ENCODE peak calls at places on chromosomes 11 and 22, in nine cellular contexts. T is GM13977; D is spleen; A is NCI-H460; N is stimulated activated CD4-positive, alpha-beta T cell treated with anti-CD3 and anti-CD28 coated beads, Interleukin-12 subunit alpha, Interleukin-12 subunit beta, amount 100 ng/mL, for 48 hours; O is NCI-H1436; B is activated naive CD8-positive, alpha-beta T cell treated with anti-CD3 and anti-CD28 coated beads, Interleukin-2, amount 10 ng/mL, durations not matched to agents 7 days and 5 days; C is sciatic nerve; L is hippocampal formation. P is an unnamed sample.
A peak's percentile ranks its signal among the peaks of the same experiment; 100 is the strongest.

GRCh38 chr11:92888701-92889100 is 80.8 kb upstream of the MTNR1B start:
- DNase-seq in T (no peak), D (no peak), A (no peak), N (no peak), O (no peak), B (no peak), C (no peak), L (no peak), P (no peak)

GRCh38 chr11:70040869-70041501 is 37.1 kb upstream of the ANO1 start:
- DNase-seq in T (no peak), D (no peak), A (no peak), N (no peak), O (no peak), B (no peak), C (no peak), L (no peak), P (no peak)

GRCh38 chr22:46609724-46610161 is 10.4 kb upstream of the GRAMD4 start:
- DNase-seq in T (no peak), D (peak; percentile 69), A (no peak), N (no peak), O (no peak), B (no peak), C (no peak), L (no peak), P (no peak)

GRCh38 chr11:30326911-30327310 is 4.0 kb downstream of the ARL14EP start:
- DNase-seq in T (no peak), D (no peak), A (no peak), N (no peak), O (no peak), B (no peak), C (no peak), L (no peak), P (no peak)

GRCh38 chr11:118243993-118244762 is 8.0 kb downstream of the MPZL3 start:
- DNase-seq in T (no peak), D (no peak), A (no peak), N (no peak), O (no peak), B (no peak), C (no peak), L (no peak), P (no peak)

GRCh38 chr22:41917906-41918791 is 3.3 kb upstream of the SHISA8 start:
- DNase-seq in T (no peak), D (peak; percentile 88), A (peak; percentile 16), N (no peak), O (peak; percentile 10), B (no peak), C (peak; percentile 81), L (peak; percentile 16), P (peak; percentile 52)

GRCh38 chr11:47907499-47907898 is 59.3 kb upstream of the NUP160 start:
- DNase-seq in T (no peak), D (no peak), A (no peak), N (no peak), O (no peak), B (no peak), C (no peak), L (no peak), P (peak; percentile 83)

GRCh38 chr11:102010776-102011500 is 36.3 kb upstream of the CFAP300 start:
- DNase-seq in T (no peak), D (no peak), A (peak; percentile 90), N (no peak), O (no peak), B (no peak), C (peak; percentile 67), L (no peak), P (peak; percentile 80)

GRCh38 chr11:121295246-121296007 is 2.9 kb downstream of the SC5D start:
- DNase-seq in T (no peak), D (no peak), A (no peak), N (no peak), O (no peak), B (no peak), C (no peak), L (no peak), P (peak; percentile 10)

GRCh38 chr11:7251836-7252682 is at the start of gene SYT9:
- DNase-seq in T (peak; percentile 56), D (peak; percentile 72), A (peak; percentile 9), N (no peak), O (no peak), B (peak; percentile 55), C (peak; percentile 54), L (peak; percentile 86), P (peak; percentile 5)

GRCh38 chr11:71284525-71285092 is 32.2 kb upstream of the SHANK2 start:
- DNase-seq in T (no peak), D (no peak), A (no peak), N (no peak), O (no peak), B (no peak), C (no peak), L (no peak), P (no peak)

GRCh38 chr11:17544181-17544622 is at the start of gene USH1C:
- DNase-seq in T (no peak), D (peak; percentile 73), A (peak; percentile 34), N (peak; percentile 28), O (no peak), B (peak; percentile 53), C (peak; percentile 53), L (no peak), P (no peak)

GRCh38 chr11:2590131-2590950 is 109.5 kb downstream of the KCNQ1OT1 start:
- DNase-seq in T (peak; percentile 13), D (peak; percentile 44), A (no peak), N (no peak), O (no peak), B (no peak), C (peak; percentile 48), L (no peak), P (no peak)

GRCh38 chr22:16973591-16974297 is 34.3 kb downstream of the GAB4 start:
- DNase-seq in T (no peak), D (no peak), A (no peak), N (no peak), O (no peak), B (no peak), C (no peak), L (no peak), P (no peak)

GRCh38 chr11:3057069-3057963 is at the start of gene CARS1:
- DNase-seq in T (peak; percentile 96), D (peak; percentile 99), A (peak; percentile 89), N (peak; percentile 88), O (peak; percentile 88), B (peak; percentile 95), C (peak; percentile 97), L (peak; percentile 93), P (peak; percentile 97)

GRCh38 chr11:126602349-126602940 is 247.0 kb downstream of the ST3GAL4 start:
- DNase-seq in T (no peak), D (no peak), A (no peak), N (no peak), O (no peak), B (no peak), C (no peak), L (no peak), P (no peak)

GRCh38 chr22:26339755-26340154 is 89.3 kb upstream of the ASPHD2 start:
- DNase-seq in T (no peak), D (no peak), A (no peak), N (no peak), O (no peak), B (no peak), C (no peak), L (no peak), P (no peak)

GRCh38 chr22:42655693-42656092 is 6.5 kb upstream of the CYB5R3 start:
- DNase-seq in T (peak; percentile 78), D (peak; percentile 90), A (no peak), N (no peak), O (peak; percentile 80), B (no peak), C (no peak), L (no peak), P (no peak)

GRCh38 chr11:47518212-47518959 is 34.5 kb downstream of the CELF1 start:
- DNase-seq in T (no peak), D (no peak), A (no peak), N (no peak), O (no peak), B (no peak), C (no peak), L (no peak), P (no peak)

GRCh38 chr11:93319224-93319839 is 11.2 kb upstream of the DEUP1 start:
- DNase-seq in T (no peak), D (no peak), A (no peak), N (no peak), O (no peak), B (no peak), C (no peak), L (no peak), P (no peak)

GRCh38 chr11:64132982-64133705 is 32.8 kb downstream of the MACROD1 start:
- DNase-seq in T (no peak), D (no peak), A (no peak), N (no peak), O (no peak), B (no peak), C (no peak), L (no peak), P (no peak)

GRCh38 chr11:34653851-34654490 is 33.1 kb downstream of the EHF start:
- DNase-seq in T (no peak), D (no peak), A (peak; percentile 96), N (no peak), O (no peak), B (no peak), C (no peak), L (no peak), P (peak; percentile 95)

GRCh38 chr11:121741316-121741715 is 288.5 kb upstream of the SORL1-AS1 start:
- DNase-seq in T (no peak), D (no peak), A (no peak), N (no peak), O (no peak), B (no peak), C (no peak), L (no peak), P (no peak)

GRCh38 chr11:7673724-7674434 is 579 bp upstream of the CYB5R2 start:
- DNase-seq in T (peak; percentile 55), D (no peak), A (no peak), N (no peak), O (no peak), B (no peak), C (no peak), L (no peak), P (peak; percentile 37)

GRCh38 chr22:38938925-38939324 is 18.5 kb upstream of the APOBEC3A start:
- DNase-seq in T (no peak), D (no peak), A (no peak), N (no peak), O (no peak), B (no peak), C (no peak), L (no peak), P (no peak)

GRCh38 chr11:11789735-11790369 is 51.9 kb upstream of the USP47 start:
- DNase-seq in T (no peak), D (no peak), A (peak; percentile 5), N (no peak), O (no peak), B (no peak), C (no peak), L (no peak), P (peak; percentile 41)

GRCh38 chr11:3200388-3201111 is 18.1 kb downstream of the MRGPRG start:
- DNase-seq in T (no peak), D (no peak), A (no peak), N (no peak), O (no peak), B (no peak), C (no peak), L (no peak), P (no peak)

GRCh38 chr11:45846974-45847907 is at the start of gene CRY2:
- DNase-seq in T (peak; percentile 97), D (peak; percentile 99), A (peak; percentile 96), N (peak; percentile 98), O (peak; percentile 95), B (peak; percentile 96), C (peak; percentile 100), L (peak; percentile 99), P (peak; percentile 99)

GRCh38 chr11:73157141-73158010 is 15.3 kb upstream of the FCHSD2 start:
- DNase-seq in T (peak; percentile 63), D (peak; percentile 80), A (no peak), N (no peak), O (no peak), B (no peak), C (peak; percentile 65), L (peak; percentile 44), P (peak; percentile 46)

GRCh38 chr11:57513911-57514537 is 1.5 kb downstream of the SLC43A1 start:
- DNase-seq in T (peak; percentile 58), D (peak; percentile 86), A (no peak), N (no peak), O (no peak), B (peak; percentile 62), C (peak; percentile 66), L (no peak), P (peak; percentile 39)

GRCh38 chr22:40480996-40481395 is 110.6 kb downstream of the SGSM3 start:
- DNase-seq in T (no peak), D (no peak), A (no peak), N (no peak), O (no peak), B (no peak), C (no peak), L (no peak), P (no peak)

P was measured in mesenchymal stem cell.